ENCODE peak calls at places on chromosomes 12 and 14, in ten cellular contexts. One of them, this sample, is unnamed.

GRCh38 chr14:62689741-62690140 is 355.5 kb downstream of the KCNH5 start:
- DNase-seq in fibroblast of pulmonary artery: no peak
- DNase-seq in AG04450: no peak
- DNase-seq in IMR-90: no peak
- DNase-seq in fibroblast of lung: no peak
- DNase-seq in heart left ventricle: no peak
- DNase-seq in A549: no peak
- DNase-seq in epithelial cell of esophagus: no peak
- DNase-seq in PC-3: peak; percentile 57
- DNase-seq in PC-9: no peak
- DNase-seq in this sample: no peak

GRCh38 chr12:452667-453210 is 7.0 kb upstream of the B4GALNT3 start:
- DNase-seq in fibroblast of pulmonary artery: no peak
- DNase-seq in AG04450: no peak
- DNase-seq in fibroblast of lung: no peak
- DNase-seq in PC-3: no peak
- DNase-seq in heart left ventricle: peak; percentile 64
- DNase-seq in A549: no peak
- DNase-seq in PC-9: no peak
- DNase-seq in epithelial cell of esophagus: no peak
- DNase-seq in IMR-90: no peak
- DNase-seq in this sample: no peak

GRCh38 chr14:83300454-83301064 is 1766.9 kb upstream of the SEL1L start:
- DNase-seq in epithelial cell of esophagus: peak; percentile 48
- DNase-seq in fibroblast of pulmonary artery: peak; percentile 60
- DNase-seq in AG04450: no peak
- DNase-seq in heart left ventricle: no peak
- DNase-seq in IMR-90: peak; percentile 52
- DNase-seq in fibroblast of lung: peak; percentile 60
- DNase-seq in PC-9: no peak
- DNase-seq in PC-3: peak; percentile 43
- DNase-seq in A549: no peak
- DNase-seq in this sample: peak; percentile 26

GRCh38 chr12:40947812-40948211 is 240.3 kb upstream of the PDZRN4 start:
- DNase-seq in heart left ventricle: no peak
- DNase-seq in fibroblast of pulmonary artery: no peak
- DNase-seq in fibroblast of lung: no peak
- DNase-seq in epithelial cell of esophagus: peak; percentile 80
- DNase-seq in PC-9: no peak
- DNase-seq in PC-3: no peak
- DNase-seq in IMR-90: no peak
- DNase-seq in AG04450: no peak
- DNase-seq in A549: no peak
- DNase-seq in this sample: no peak

GRCh38 chr14:95046711-95047681 is 110.3 kb downstream of the DICER1 start:
- DNase-seq in heart left ventricle: no peak
- DNase-seq in AG04450: no peak
- DNase-seq in PC-3: peak; percentile 10
- DNase-seq in A549: no peak
- DNase-seq in fibroblast of lung: peak; percentile 52
- DNase-seq in epithelial cell of esophagus: no peak
- DNase-seq in IMR-90: peak; percentile 61
- DNase-seq in fibroblast of pulmonary artery: no peak
- DNase-seq in PC-9: no peak
- DNase-seq in this sample: peak; percentile 73

GRCh38 chr12:117235261-117235660 is 45.0 kb upstream of the FBXO21 start:
- DNase-seq in IMR-90: no peak
- DNase-seq in AG04450: no peak
- DNase-seq in PC-3: no peak
- DNase-seq in fibroblast of pulmonary artery: no peak
- DNase-seq in fibroblast of lung: no peak
- DNase-seq in A549: no peak
- DNase-seq in PC-9: no peak
- DNase-seq in heart left ventricle: no peak
- DNase-seq in epithelial cell of esophagus: no peak
- DNase-seq in this sample: no peak

GRCh38 chr14:95319312-95320075 is at the start of gene CLMN:
- DNase-seq in IMR-90: peak; percentile 4
- DNase-seq in A549: peak; percentile 47
- DNase-seq in AG04450: no peak
- DNase-seq in fibroblast of pulmonary artery: peak; percentile 27
- DNase-seq in PC-3: peak; percentile 33
- DNase-seq in epithelial cell of esophagus: peak; percentile 49
- DNase-seq in heart left ventricle: no peak
- DNase-seq in PC-9: peak; percentile 15
- DNase-seq in fibroblast of lung: peak; percentile 14
- DNase-seq in this sample: peak; percentile 13

GRCh38 chr12:122730215-122731014 is at the start of gene HCAR1:
- DNase-seq in PC-3: peak; percentile 66
- DNase-seq in fibroblast of pulmonary artery: peak; percentile 25
- DNase-seq in A549: no peak
- DNase-seq in IMR-90: no peak
- DNase-seq in PC-9: peak; percentile 23
- DNase-seq in fibroblast of lung: peak; percentile 25
- DNase-seq in epithelial cell of esophagus: no peak
- DNase-seq in heart left ventricle: no peak
- DNase-seq in AG04450: no peak
- DNase-seq in this sample: peak; percentile 57

GRCh38 chr14:23057757-23058653 is 685 bp upstream of the CDH24 start:
- DNase-seq in fibroblast of pulmonary artery: peak; percentile 86
- DNase-seq in fibroblast of lung: peak; percentile 81
- DNase-seq in A549: peak; percentile 87
- DNase-seq in heart left ventricle: peak; percentile 91
- DNase-seq in PC-3: peak; percentile 90
- DNase-seq in epithelial cell of esophagus: peak; percentile 87
- DNase-seq in PC-9: peak; percentile 86
- DNase-seq in AG04450: peak; percentile 45
- DNase-seq in IMR-90: peak; percentile 76
- DNase-seq in this sample: peak; percentile 85

GRCh38 chr14:81211844-81212243 is 8.9 kb downstream of the GTF2A1 start:
- DNase-seq in fibroblast of lung: peak; percentile 54
- DNase-seq in AG04450: no peak
- DNase-seq in epithelial cell of esophagus: peak; percentile 22
- DNase-seq in PC-9: no peak
- DNase-seq in heart left ventricle: no peak
- DNase-seq in fibroblast of pulmonary artery: peak; percentile 44
- DNase-seq in PC-3: peak; percentile 38
- DNase-seq in A549: no peak
- DNase-seq in IMR-90: peak; percentile 17
- DNase-seq in this sample: peak; percentile 23
- TF ChIP-seq CTCF in fibroblast of lung: peak; percentile 37
- TF ChIP-seq CTCF in AG04450: peak; percentile 41
- TF ChIP-seq CTCF in epithelial cell of esophagus: peak; percentile 52
- TF ChIP-seq CTCF in PC-9: peak; percentile 33
- TF ChIP-seq CTCF in heart left ventricle: peak; percentile 53
- TF ChIP-seq CTCF in fibroblast of pulmonary artery: peak; percentile 40
- TF ChIP-seq CTCF in PC-3: peak; percentile 59
- TF ChIP-seq CTCF in A549: peak; percentile 40
- TF ChIP-seq CTCF in IMR-90: peak; percentile 47
- TF ChIP-seq CTCF in this sample: peak; percentile 50

GRCh38 chr14:104328607-104329006 is 190.2 kb downstream of the KIF26A start:
- DNase-seq in heart left ventricle: no peak
- DNase-seq in PC-3: no peak
- DNase-seq in fibroblast of pulmonary artery: no peak
- DNase-seq in IMR-90: no peak
- DNase-seq in AG04450: no peak
- DNase-seq in A549: no peak
- DNase-seq in fibroblast of lung: no peak
- DNase-seq in PC-9: no peak
- DNase-seq in epithelial cell of esophagus: no peak
- DNase-seq in this sample: no peak
- H3K4me3 ChIP-seq in heart left ventricle: no peak overlapping the region
- H3K4me3 ChIP-seq in PC-3: no peak overlapping the region
- H3K4me3 ChIP-seq in fibroblast of pulmonary artery: no peak overlapping the region
- H3K4me3 ChIP-seq in IMR-90: no peak overlapping the region
- H3K4me3 ChIP-seq in AG04450: no peak overlapping the region
- H3K4me3 ChIP-seq in A549: no peak overlapping the region
- H3K4me3 ChIP-seq in fibroblast of lung: no peak overlapping the region
- H3K4me3 ChIP-seq in PC-9: no peak overlapping the region
- H3K4me3 ChIP-seq in epithelial cell of esophagus: no peak overlapping the region
- H3K4me3 ChIP-seq in this sample: no peak overlapping the region

DNA sequence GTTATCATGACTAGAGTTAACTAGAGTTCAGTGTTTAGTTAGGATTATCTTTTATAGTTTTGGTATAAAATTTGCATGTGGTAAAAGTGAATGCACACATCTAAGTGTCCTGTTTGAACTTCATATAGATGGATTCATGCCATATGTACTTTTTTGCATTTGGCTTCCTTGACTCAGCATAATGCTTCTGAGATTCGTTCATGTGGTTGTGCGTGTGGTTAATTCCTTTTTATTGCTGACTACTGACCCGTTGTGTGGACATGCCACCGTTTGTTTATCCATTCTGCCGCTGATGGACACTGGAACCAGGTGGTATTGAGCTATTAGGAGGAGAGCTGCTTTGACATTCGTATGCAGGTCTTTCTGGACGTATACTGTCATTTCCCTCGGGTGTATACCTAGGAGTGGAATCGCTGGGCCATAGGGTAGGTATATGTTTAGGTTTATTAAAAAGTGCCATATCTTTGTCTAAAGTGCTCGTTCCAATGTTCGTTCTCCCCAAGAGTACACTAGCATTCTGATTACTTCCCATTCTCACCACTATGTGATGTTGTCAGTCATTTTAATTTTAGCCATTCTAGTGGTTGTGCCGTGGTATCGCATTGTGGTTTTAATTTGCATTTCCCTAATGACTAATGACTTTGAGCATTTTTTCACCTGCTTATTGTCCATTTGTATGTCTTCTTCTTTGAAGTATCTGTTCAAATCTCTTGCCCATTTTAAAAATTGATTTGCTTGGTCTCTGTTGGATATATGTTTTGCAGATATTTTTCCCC is 37.7 kb downstream of the RIN3 start:
- DNase-seq in fibroblast of pulmonary artery: no peak
- DNase-seq in A549: no peak
- DNase-seq in fibroblast of lung: no peak
- DNase-seq in IMR-90: no peak
- DNase-seq in epithelial cell of esophagus: no peak
- DNase-seq in heart left ventricle: no peak
- DNase-seq in PC-3: no peak
- DNase-seq in AG04450: no peak
- DNase-seq in PC-9: no peak
- DNase-seq in this sample: no peak
- TF ChIP-seq CTCF in fibroblast of pulmonary artery: no peak
- TF ChIP-seq CTCF in A549: no peak
- TF ChIP-seq CTCF in fibroblast of lung: no peak
- TF ChIP-seq CTCF in IMR-90: no peak
- TF ChIP-seq CTCF in epithelial cell of esophagus: no peak
- TF ChIP-seq CTCF in heart left ventricle: no peak
- TF ChIP-seq CTCF in PC-3: no peak
- TF ChIP-seq CTCF in AG04450: no peak
- TF ChIP-seq CTCF in PC-9: no peak
- TF ChIP-seq CTCF in this sample: no peak

GRCh38 chr12:109461846-109462766 is 15.0 kb downstream of the KCTD10 start:
- DNase-seq in epithelial cell of esophagus: peak; percentile 92
- DNase-seq in AG04450: peak; percentile 88
- DNase-seq in IMR-90: peak; percentile 95
- DNase-seq in fibroblast of pulmonary artery: peak; percentile 97
- DNase-seq in heart left ventricle: peak; percentile 91
- DNase-seq in A549: peak; percentile 27
- DNase-seq in fibroblast of lung: peak; percentile 97
- DNase-seq in PC-9: peak; percentile 86
- DNase-seq in PC-3: peak; percentile 94
- DNase-seq in this sample: peak; percentile 98
- H3K4me3 ChIP-seq in epithelial cell of esophagus: no peak overlapping the region
- H3K4me3 ChIP-seq in AG04450: peak overlapping the region; percentile 39
- H3K4me3 ChIP-seq in IMR-90: no peak overlapping the region
- H3K4me3 ChIP-seq in fibroblast of pulmonary artery: peak overlapping the region; percentile 30
- H3K4me3 ChIP-seq in heart left ventricle: no peak overlapping the region
- H3K4me3 ChIP-seq in A549: no peak overlapping the region
- H3K4me3 ChIP-seq in fibroblast of lung: no peak overlapping the region
- H3K4me3 ChIP-seq in PC-9: peak overlapping the region; percentile 14
- H3K4me3 ChIP-seq in PC-3: peak overlapping the region; percentile 46
- H3K4me3 ChIP-seq in this sample: peak overlapping the region; percentile 46

GRCh38 chr12:6192604-6193380 is 7.4 kb upstream of the CD9 start:
- DNase-seq in PC-9: no peak
- DNase-seq in fibroblast of lung: no peak
- DNase-seq in AG04450: no peak
- DNase-seq in A549: no peak
- DNase-seq in fibroblast of pulmonary artery: no peak
- DNase-seq in epithelial cell of esophagus: no peak
- DNase-seq in PC-3: no peak
- DNase-seq in IMR-90: no peak
- DNase-seq in heart left ventricle: no peak
- DNase-seq in this sample: no peak

GRCh38 chr12:6197996-6198395 is 2.2 kb upstream of the CD9 start:
- DNase-seq in heart left ventricle: no peak
- DNase-seq in PC-3: no peak
- DNase-seq in epithelial cell of esophagus: no peak
- DNase-seq in fibroblast of pulmonary artery: no peak
- DNase-seq in fibroblast of lung: no peak
- DNase-seq in AG04450: no peak
- DNase-seq in IMR-90: no peak
- DNase-seq in A549: no peak
- DNase-seq in PC-9: no peak
- DNase-seq in this sample: no peak

GRCh38 chr12:6198556-6198955 is 1.6 kb upstream of the CD9 start:
- DNase-seq in AG04450: no peak
- DNase-seq in IMR-90: no peak
- DNase-seq in PC-3: no peak
- DNase-seq in fibroblast of pulmonary artery: no peak
- DNase-seq in fibroblast of lung: no peak
- DNase-seq in PC-9: no peak
- DNase-seq in A549: no peak
- DNase-seq in heart left ventricle: no peak
- DNase-seq in epithelial cell of esophagus: no peak
- DNase-seq in this sample: no peak

GRCh38 chr12:6195665-6196535 is 4.3 kb upstream of the CD9 start:
- DNase-seq in A549: peak; percentile 98
- DNase-seq in PC-3: peak; percentile 93
- DNase-seq in AG04450: peak; percentile 68
- DNase-seq in heart left ventricle: peak; percentile 88
- DNase-seq in epithelial cell of esophagus: peak; percentile 94
- DNase-seq in PC-9: peak; percentile 96
- DNase-seq in fibroblast of pulmonary artery: peak; percentile 91
- DNase-seq in IMR-90: peak; percentile 91
- DNase-seq in fibroblast of lung: peak; percentile 89
- DNase-seq in this sample: peak; percentile 91

GRCh38 chr12:6193853-6194815 is 6.1 kb upstream of the CD9 start:
- DNase-seq in fibroblast of lung: peak; percentile 73
- DNase-seq in A549: no peak
- DNase-seq in PC-9: peak; percentile 71
- DNase-seq in fibroblast of pulmonary artery: peak; percentile 53
- DNase-seq in PC-3: no peak
- DNase-seq in heart left ventricle: no peak
- DNase-seq in epithelial cell of esophagus: peak; percentile 88
- DNase-seq in IMR-90: peak; percentile 58
- DNase-seq in AG04450: no peak
- DNase-seq in this sample: peak; percentile 80
- TF ChIP-seq CTCF in fibroblast of lung: no peak
- TF ChIP-seq CTCF in A549: no peak
- TF ChIP-seq CTCF in PC-9: no peak
- TF ChIP-seq CTCF in fibroblast of pulmonary artery: no peak
- TF ChIP-seq CTCF in PC-3: no peak
- TF ChIP-seq CTCF in heart left ventricle: no peak
- TF ChIP-seq CTCF in epithelial cell of esophagus: no peak
- TF ChIP-seq CTCF in IMR-90: no peak
- TF ChIP-seq CTCF in AG04450: peak; percentile 17
- TF ChIP-seq CTCF in this sample: no peak